ENCODE peak calls at places on chromosome 2, in four cellular contexts. R is AG09309, E is fibroblast of pulmonary artery, X is midbrain. L is an unnamed sample.
A peak's percentile ranks its signal among the peaks of the same experiment; 100 is the strongest.

GRCh38 chr2:33230877-33231276 is 245.6 kb upstream of the RASGRP3 start:
- DNase-seq in R (no peak), E (no peak), X (no peak), L (no peak)

GRCh38 chr2:127581516-127582490 is 46.3 kb downstream of the MYO7B start:
- DNase-seq in R (no peak), E (no peak), X (no peak), L (no peak)

GRCh38 chr2:46805401-46805951 is 110.1 kb downstream of the MCFD2 start:
- DNase-seq in R (no peak), E (no peak), X (no peak), L (no peak)

GRCh38 chr2:189751080-189751658 is 11.4 kb downstream of the OSGEPL1 start:
- DNase-seq in R (no peak), E (peak; percentile 52), X (peak; percentile 14), L (peak; percentile 7)

GRCh38 chr2:101303688-101304087 is 4.8 kb downstream of the RNF149 start:
- DNase-seq in R (no peak), E (no peak), X (no peak), L (no peak)

GRCh38 chr2:144219979-144220378 is 299.9 kb downstream of the ZEB2 start:
- DNase-seq in R (no peak), E (no peak), X (no peak), L (no peak)

GRCh38 chr2:41854227-41854626 is 193.6 kb upstream of the PKDCC start:
- DNase-seq in R (no peak), E (no peak), X (no peak), L (no peak)

GRCh38 chr2:152367547-152368250 is 32.7 kb downstream of the FMNL2 start:
- DNase-seq in R (no peak), E (no peak), X (no peak), L (no peak)

GRCh38 chr2:71136174-71136573 is 5.7 kb downstream of the MPHOSPH10 start:
- DNase-seq in R (no peak), E (no peak), X (no peak), L (no peak)

GRCh38 chr2:104654813-104655212 is 199.1 kb upstream of the POU3F3 start:
- DNase-seq in R (no peak), E (peak; percentile 52), X (no peak), L (no peak)

GRCh38 chr2:146847846-146848245 is 997.0 kb upstream of the ACVR2A start:
- DNase-seq in R (no peak), E (no peak), X (no peak), L (no peak)

GRCh38 chr2:230134496-230135073 is 65.9 kb upstream of the SLC16A14 start:
- DNase-seq in R (peak; percentile 39), E (peak; percentile 47), X (no peak), L (no peak)

GRCh38 chr2:140247451-140248205 is 1467.4 kb upstream of the NXPH2 start:
- DNase-seq in R (no peak), E (peak; percentile 78), X (no peak), L (no peak)

GRCh38 chr2:121093735-121094520 is 191.1 kb downstream of the TFCP2L1 start:
- DNase-seq in R (no peak), E (peak; percentile 26), X (no peak), L (no peak)

GRCh38 chr2:127047716-127048617 is 59.0 kb downstream of the BIN1 start:
- DNase-seq in R (no peak), E (no peak), X (no peak), L (no peak)

GRCh38 chr2:3470166-3470651 is 49.1 kb downstream of the ADI1 start:
- DNase-seq in R (peak; percentile 41), E (peak; percentile 95), X (peak; percentile 51), L (no peak)

GRCh38 chr2:135913726-135914365 is 37.6 kb upstream of the MCM6 start:
- DNase-seq in R (no peak), E (peak; percentile 67), X (peak; percentile 47), L (no peak)

GRCh38 chr2:37672104-37672869 is 845 bp upstream of the CDC42EP3 start:
- DNase-seq in R (peak; percentile 31), E (peak; percentile 85), X (no peak), L (peak; percentile 85)

GRCh38 chr2:134500211-134500935 is 218.4 kb downstream of the TMEM163 start:
- DNase-seq in R (no peak), E (peak; percentile 3), X (no peak), L (no peak)

GRCh38 chr2:99863236-99863913 is 279.0 kb downstream of the AFF3 start:
- DNase-seq in R (no peak), E (no peak), X (no peak), L (no peak)

L was measured in iPS DF 6.9.